ENCODE peak calls at places on chromosome 14, in nine cellular contexts. P is PC-3; Y is endothelial cell; K is NCI-H2029; E is AG08395; R is activated T-cell treated with anti-CD3 and anti-CD28 coated beads for 1 hour; C is GM03348; N is activated naive CD8-positive, alpha-beta T cell treated with anti-CD3 and anti-CD28 coated beads, Interleukin-2, amount 50 U/mL, for 24 hours; B is dorsolateral prefrontal cortex. T is an unnamed sample.

GRCh38 chr14:105394714-105395537 is 3.4 kb upstream of the TEX22 start:
- DNase-seq in P (no peak), Y (no peak), K (no peak), E (no peak), R (no peak), C (no peak), N (no peak), B (no peak), T (peak)

GRCh38 chr14:38127356-38127755 is 80.3 kb upstream of the SSTR1 start:
- DNase-seq in P (no peak), Y (no peak), K (no peak), E (no peak), R (no peak), C (no peak), N (no peak), B (no peak), T (no peak)

GRCh38 chr14:63598821-63599220 is 42.9 kb downstream of the WDR89 start:
- DNase-seq in P (no peak), Y (no peak), K (no peak), E (no peak), R (no peak), C (no peak), N (no peak), B (no peak), T (no peak)

GRCh38 chr14:32514236-32514635 is 185.1 kb downstream of the AKAP6 start:
- DNase-seq in P (peak), Y (no peak), K (no peak), E (no peak), R (no peak), C (no peak), N (no peak), B (no peak), T (no peak)

GRCh38 chr14:73739899-73740685 is 25.9 kb upstream of the PNMA1 start:
- DNase-seq in P (no peak), Y (no peak), K (no peak), E (no peak), R (no peak), C (no peak), N (no peak), B (no peak), T (peak)

GRCh38 chr14:78566017-78566858 is 396.1 kb downstream of the NRXN3 start:
- DNase-seq in P (peak), Y (peak), K (peak), E (peak), R (peak), C (peak), N (peak), B (peak), T (peak)

GRCh38 chr14:59490756-59491155 is 6.4 kb downstream of the JKAMP start:
- DNase-seq in P (no peak), Y (no peak), K (no peak), E (no peak), R (no peak), C (no peak), N (no peak), B (no peak), T (no peak)

GRCh38 chr14:72666610-72667009 is 227.3 kb downstream of the DPF3 start:
- DNase-seq in P (peak), Y (no peak), K (no peak), E (peak), R (no peak), C (peak), N (no peak), B (no peak), T (no peak)

GRCh38 chr14:77653473-77653872 is 37.0 kb upstream of the SPTLC2 start:
- DNase-seq in P (no peak), Y (no peak), K (no peak), E (no peak), R (no peak), C (no peak), N (no peak), B (no peak), T (no peak)

GRCh38 chr14:102050625-102051024 is 36.2 kb downstream of the HSP90AA1 start:
- DNase-seq in P (no peak), Y (no peak), K (no peak), E (peak), R (no peak), C (no peak), N (no peak), B (no peak), T (peak)

T was measured in psoas muscle.